ENCODE peak calls at places on chromosome 22, in nine cellular contexts. X is thyroid gland; C is astrocyte; P is brain microvascular endothelial cell; Y is MM.1S; O is CD8-positive, alpha-beta T cell; E is cardiac muscle cell; I is mammary epithelial cell; N is transverse colon. T is an unnamed sample.

GRCh38 chr22:47452184-47452583 is 689.7 kb downstream of the TBC1D22A start:
- DNase-seq in X (no peak), C (no peak), P (no peak), Y (no peak), O (no peak), E (no peak), I (no peak), N (no peak), T (no peak)

GRCh38 chr22:26395926-26396325 is 33.1 kb upstream of the ASPHD2 start:
- DNase-seq in X (no peak), C (no peak), P (no peak), Y (no peak), O (no peak), E (no peak), I (no peak), N (no peak), T (no peak)

GRCh38 chr22:35648066-35649025 is at the start of gene APOL6:
- DNase-seq in X (peak; percentile 43), C (peak; percentile 59), P (peak; percentile 56), Y (peak; percentile 86), O (no peak), E (no peak), I (peak; percentile 77), N (peak; percentile 67), T (peak; percentile 72)

GRCh38 chr22:29693671-29694070 is 26.1 kb upstream of the CABP7 start:
- DNase-seq in X (no peak), C (no peak), P (no peak), Y (no peak), O (no peak), E (no peak), I (no peak), N (no peak), T (no peak)

GRCh38 chr22:38782402-38783094 is 11.4 kb downstream of the DNAL4 start:
- DNase-seq in X (no peak), C (peak; percentile 84), P (peak; percentile 43), Y (no peak), O (no peak), E (peak; percentile 61), I (peak; percentile 66), N (no peak), T (no peak)

GRCh38 chr22:30868663-30869385 is 99.8 kb downstream of the MORC2 start:
- DNase-seq in X (no peak), C (peak; percentile 43), P (peak; percentile 37), Y (no peak), O (no peak), E (no peak), I (no peak), N (peak; percentile 5), T (no peak)

GRCh38 chr22:19448076-19448607 is 631 bp upstream of the C22orf39 start:
- DNase-seq in X (peak; percentile 33), C (peak; percentile 48), P (peak; percentile 51), Y (peak; percentile 55), O (no peak), E (peak; percentile 67), I (peak; percentile 35), N (peak; percentile 57), T (no peak)

GRCh38 chr22:36756746-36757607 is 18.9 kb downstream of the IFT27 start:
- DNase-seq in X (no peak), C (no peak), P (no peak), Y (no peak), O (no peak), E (no peak), I (no peak), N (no peak), T (no peak)

GRCh38 chr22:44331881-44332714 is 19.3 kb upstream of the SHISAL1 start:
- DNase-seq in X (no peak), C (no peak), P (no peak), Y (no peak), O (no peak), E (peak; percentile 80), I (no peak), N (no peak), T (no peak)
- TF ChIP-seq CTCF in X (no peak), C (no peak), P (no peak), Y (no peak), O (no peak), E (no peak), I (no peak), N (no peak), T (no peak)

DNA sequence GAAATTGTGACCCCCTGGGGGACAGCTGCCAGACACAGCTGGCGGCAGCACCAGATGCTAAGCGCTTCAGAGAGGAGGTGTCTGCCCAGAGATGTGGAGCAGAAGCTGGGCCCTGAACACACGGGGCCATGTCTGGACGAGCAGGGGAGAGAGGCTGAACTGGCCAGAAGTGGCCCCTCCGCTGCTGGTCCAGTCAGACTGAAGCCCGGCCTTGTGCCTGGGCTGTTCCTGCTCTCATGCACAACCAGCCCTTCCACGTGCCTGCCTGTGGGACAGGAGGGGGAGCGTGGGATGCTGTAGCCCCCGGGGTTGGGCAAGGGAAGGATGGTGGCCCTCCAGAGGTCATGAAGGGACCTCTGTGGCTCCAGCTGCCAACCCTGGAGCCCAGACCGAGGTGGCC is 1.8 kb downstream of the ADM2 start:
- DNase-seq in X (no peak), C (no peak), P (no peak), Y (no peak), O (no peak), E (no peak), I (no peak), N (no peak), T (no peak)
- H3K4me3 ChIP-seq in X (peak overlapping the region; percentile 54), C (no peak overlapping the region), P (no peak overlapping the region), Y (no peak overlapping the region), O (no peak overlapping the region), E (no peak overlapping the region), I (no peak overlapping the region), N (no peak overlapping the region), T (no peak overlapping the region)

GRCh38 chr22:24170632-24171031 is 10.7 kb upstream of the SUSD2 start:
- DNase-seq in X (no peak), C (no peak), P (no peak), Y (no peak), O (no peak), E (no peak), I (no peak), N (no peak), T (no peak)
- H3K36me3 ChIP-seq in X (peaks cover 54% of the 10 kb centered on the region), C (peaks cover 5% of the 10 kb centered on the region), P (peaks cover 40% of the 10 kb centered on the region), Y (no peaks in the 10 kb centered on the region), O (peaks cover 73% of the 10 kb centered on the region), E (peaks cover 30% of the 10 kb centered on the region), I (peaks cover 4% of the 10 kb centered on the region), N (no peaks in the 10 kb centered on the region), T (peaks cover 45% of the 10 kb centered on the region)

GRCh38 chr22:22700631-22701030 is 56.2 kb downstream of the GGTLC2 start:
- DNase-seq in X (no peak), C (no peak), P (no peak), Y (no peak), O (no peak), E (no peak), I (no peak), N (no peak), T (no peak)

GRCh38 chr22:22698263-22698750 is 53.9 kb downstream of the GGTLC2 start:
- DNase-seq in X (no peak), C (no peak), P (no peak), Y (no peak), O (no peak), E (no peak), I (no peak), N (no peak), T (no peak)

GRCh38 chr22:22694106-22694505 is 49.7 kb downstream of the GGTLC2 start:
- DNase-seq in X (no peak), C (no peak), P (no peak), Y (no peak), O (no peak), E (no peak), I (no peak), N (no peak), T (no peak)

GRCh38 chr22:22696104-22696503 is 51.7 kb downstream of the GGTLC2 start:
- DNase-seq in X (no peak), C (no peak), P (no peak), Y (no peak), O (no peak), E (no peak), I (no peak), N (no peak), T (no peak)

DNA sequence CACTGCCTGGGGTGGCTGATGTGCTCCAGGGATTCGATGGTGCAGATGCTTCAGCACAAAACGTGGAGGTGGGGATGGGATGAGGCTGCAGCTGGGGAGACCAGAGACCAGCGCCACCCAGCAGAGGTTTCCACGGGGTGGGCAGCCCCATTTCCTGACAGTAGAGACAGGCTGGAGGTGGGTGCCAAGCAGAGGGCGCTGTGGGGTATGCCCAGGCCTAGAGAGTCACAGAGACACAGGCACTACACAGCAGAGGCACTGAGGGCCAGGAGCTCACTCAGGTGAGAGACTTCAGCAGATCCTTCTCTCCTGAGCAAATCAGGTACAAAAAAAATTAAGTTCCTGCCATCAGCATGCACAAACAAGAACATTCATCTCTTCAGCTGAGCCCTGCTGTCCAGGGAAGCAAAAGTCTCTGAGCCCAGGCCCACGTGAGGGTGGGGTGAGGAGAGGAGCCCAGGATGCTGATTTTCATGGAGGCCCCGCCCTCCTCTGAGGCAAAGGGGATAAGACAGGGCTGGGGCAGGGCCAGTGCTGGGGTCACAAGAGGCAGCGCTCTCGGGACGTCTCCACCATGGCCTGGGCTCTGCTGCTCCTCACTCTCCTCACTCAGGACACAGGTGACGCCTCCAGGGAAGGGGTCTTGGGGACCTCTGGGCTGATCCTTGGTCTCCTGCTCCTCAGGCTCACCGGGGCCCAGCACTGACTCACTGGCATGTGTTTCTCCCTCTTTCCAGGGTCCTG is 53.1 kb downstream of the GGTLC2 start:
- DNase-seq in X (no peak), C (no peak), P (no peak), Y (no peak), O (no peak), E (no peak), I (no peak), N (no peak), T (no peak)
- TF ChIP-seq CTCF in X (no peak), C (no peak), P (no peak), Y (no peak), O (no peak), E (no peak), I (no peak), N (no peak), T (no peak)

DNA sequence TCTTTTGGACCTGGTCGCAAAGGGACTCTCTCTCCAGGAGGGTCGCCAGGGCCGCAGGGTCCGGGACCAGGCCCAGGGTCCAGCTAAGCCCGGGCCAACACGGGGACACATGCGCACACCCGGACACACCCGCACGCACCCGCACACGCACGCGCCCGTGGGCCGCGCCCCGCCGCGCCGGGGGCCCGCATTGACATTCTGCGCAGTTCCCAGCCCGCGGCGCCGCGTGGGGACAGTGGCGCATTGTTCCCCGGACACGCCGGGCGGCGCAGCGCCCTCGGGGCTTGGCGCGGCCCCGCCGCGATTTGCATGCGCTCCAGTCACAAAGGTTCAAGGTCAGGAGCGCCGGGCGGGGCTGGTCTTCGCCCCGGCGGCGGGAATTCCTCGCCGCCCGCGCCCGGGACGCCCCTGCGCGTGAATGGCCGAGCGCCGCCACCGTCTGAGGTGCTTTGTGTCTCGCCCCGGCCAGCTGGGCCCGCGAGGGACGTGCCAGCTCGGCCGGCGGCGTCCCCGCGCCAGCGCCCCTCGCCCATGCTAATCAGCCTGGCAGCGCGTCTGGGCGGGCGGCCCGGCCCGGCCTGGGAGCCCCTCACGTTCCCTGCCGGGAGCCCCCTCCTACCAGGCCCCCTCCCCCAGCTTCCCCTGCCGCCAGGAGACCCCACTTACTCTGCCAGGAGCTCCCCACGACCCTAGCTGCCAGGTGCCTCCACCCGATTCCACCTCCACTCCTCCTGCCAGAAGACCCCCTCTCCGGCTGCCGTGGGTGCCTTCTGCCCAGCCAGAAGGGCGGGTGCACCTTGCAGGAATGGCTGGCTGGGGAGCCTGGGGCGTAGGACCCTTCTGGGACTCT is 50.5 kb upstream of the WNT7B start:
- DNase-seq in X (peak; percentile 46), C (no peak), P (no peak), Y (peak; percentile 27), O (no peak), E (peak; percentile 57), I (no peak), N (peak; percentile 85), T (no peak)
- H3K4me3 ChIP-seq in X (peak overlapping the region; percentile 42), C (peak overlapping the region; percentile 47), P (peak overlapping the region; percentile 33), Y (peak overlapping the region; percentile 53), O (no peak overlapping the region), E (peak overlapping the region; percentile 28), I (peak overlapping the region; percentile 43), N (peak overlapping the region; percentile 36), T (no peak overlapping the region)

GRCh38 chr22:45197606-45198462 is 34.1 kb downstream of the NUP50 start:
- DNase-seq in X (no peak), C (no peak), P (no peak), Y (no peak), O (no peak), E (no peak), I (no peak), N (no peak), T (no peak)
- H3K36me3 ChIP-seq in X (peaks cover 9% of the 10 kb centered on the region), C (peaks cover 2% of the 10 kb centered on the region), P (peaks cover 16% of the 10 kb centered on the region), Y (no peaks in the 10 kb centered on the region), O (no peaks in the 10 kb centered on the region), E (no peaks in the 10 kb centered on the region), I (peaks cover 19% of the 10 kb centered on the region), N (no peaks in the 10 kb centered on the region), T (peaks cover 45% of the 10 kb centered on the region)

T was measured in GM06990.